ENCODE peak calls at places on chromosome 20, in ten cellular contexts. One of them, this sample, is unnamed.

GRCh38 chr20:35120012-35120701 is 27.0 kb downstream of the EDEM2 start:
- DNase-seq in activated T-cell treated with anti-CD3 and anti-CD28 coated beads, Interleukin-2, amount 50 U/mL, for 4 hours: no peak
- DNase-seq in NCI-H1092 treated with DMSO at 0.1 percent for 48 hours: no peak
- DNase-seq in NCI-H2171: no peak
- DNase-seq in AG08395: no peak
- DNase-seq in activated CD8-positive, alpha-beta T cell treated with anti-CD3 and anti-CD28 coated beads for 36 hours: peak
- DNase-seq in SW480: no peak
- DNase-seq in endothelial cell: no peak
- DNase-seq in stimulated activated CD8-positive, alpha-beta memory T cell treated with anti-CD3 and anti-CD28 coated beads, Interleukin-15, amount 100 ng/mL, for 1 hour: no peak
- DNase-seq in Caki2: no peak
- DNase-seq in this sample: no peak

GRCh38 chr20:16530201-16530681 is 43.0 kb downstream of the KIF16B start:
- DNase-seq in activated T-cell treated with anti-CD3 and anti-CD28 coated beads, Interleukin-2, amount 50 U/mL, for 4 hours: no peak
- DNase-seq in Caki2: peak
- DNase-seq in stimulated activated CD8-positive, alpha-beta memory T cell treated with anti-CD3 and anti-CD28 coated beads, Interleukin-15, amount 100 ng/mL, for 1 hour: no peak
- DNase-seq in activated CD8-positive, alpha-beta T cell treated with anti-CD3 and anti-CD28 coated beads for 36 hours: no peak
- DNase-seq in AG08395: no peak
- DNase-seq in SW480: peak
- DNase-seq in NCI-H2171: no peak
- DNase-seq in endothelial cell: no peak
- DNase-seq in NCI-H1092 treated with DMSO at 0.1 percent for 48 hours: no peak
- DNase-seq in this sample: no peak

GRCh38 chr20:63074631-63075030 is 67.9 kb upstream of the BHLHE23 start:
- DNase-seq in activated T-cell treated with anti-CD3 and anti-CD28 coated beads, Interleukin-2, amount 50 U/mL, for 4 hours: no peak
- DNase-seq in NCI-H1092 treated with DMSO at 0.1 percent for 48 hours: no peak
- DNase-seq in AG08395: no peak
- DNase-seq in SW480: no peak
- DNase-seq in NCI-H2171: no peak
- DNase-seq in activated CD8-positive, alpha-beta T cell treated with anti-CD3 and anti-CD28 coated beads for 36 hours: no peak
- DNase-seq in stimulated activated CD8-positive, alpha-beta memory T cell treated with anti-CD3 and anti-CD28 coated beads, Interleukin-15, amount 100 ng/mL, for 1 hour: no peak
- DNase-seq in endothelial cell: no peak
- DNase-seq in Caki2: no peak
- DNase-seq in this sample: no peak

GRCh38 chr20:63114006-63114692 is 101.8 kb downstream of the YTHDF1 start:
- DNase-seq in SW480: no peak
- DNase-seq in Caki2: no peak
- DNase-seq in activated CD8-positive, alpha-beta T cell treated with anti-CD3 and anti-CD28 coated beads for 36 hours: no peak
- DNase-seq in AG08395: no peak
- DNase-seq in NCI-H2171: peak
- DNase-seq in NCI-H1092 treated with DMSO at 0.1 percent for 48 hours: no peak
- DNase-seq in endothelial cell: no peak
- DNase-seq in activated T-cell treated with anti-CD3 and anti-CD28 coated beads, Interleukin-2, amount 50 U/mL, for 4 hours: no peak
- DNase-seq in stimulated activated CD8-positive, alpha-beta memory T cell treated with anti-CD3 and anti-CD28 coated beads, Interleukin-15, amount 100 ng/mL, for 1 hour: no peak
- DNase-seq in this sample: no peak

GRCh38 chr20:1971893-1972586 is 21.8 kb downstream of the PDYN start:
- DNase-seq in Caki2: no peak
- DNase-seq in activated CD8-positive, alpha-beta T cell treated with anti-CD3 and anti-CD28 coated beads for 36 hours: no peak
- DNase-seq in stimulated activated CD8-positive, alpha-beta memory T cell treated with anti-CD3 and anti-CD28 coated beads, Interleukin-15, amount 100 ng/mL, for 1 hour: no peak
- DNase-seq in NCI-H1092 treated with DMSO at 0.1 percent for 48 hours: no peak
- DNase-seq in endothelial cell: no peak
- DNase-seq in NCI-H2171: no peak
- DNase-seq in SW480: no peak
- DNase-seq in AG08395: no peak
- DNase-seq in activated T-cell treated with anti-CD3 and anti-CD28 coated beads, Interleukin-2, amount 50 U/mL, for 4 hours: no peak
- DNase-seq in this sample: no peak

GRCh38 chr20:41149679-41150131 is 12.4 kb downstream of the PLCG1 start:
- DNase-seq in NCI-H1092 treated with DMSO at 0.1 percent for 48 hours: no peak
- DNase-seq in activated T-cell treated with anti-CD3 and anti-CD28 coated beads, Interleukin-2, amount 50 U/mL, for 4 hours: no peak
- DNase-seq in Caki2: peak
- DNase-seq in SW480: peak
- DNase-seq in endothelial cell: no peak
- DNase-seq in stimulated activated CD8-positive, alpha-beta memory T cell treated with anti-CD3 and anti-CD28 coated beads, Interleukin-15, amount 100 ng/mL, for 1 hour: no peak
- DNase-seq in NCI-H2171: no peak
- DNase-seq in AG08395: peak
- DNase-seq in activated CD8-positive, alpha-beta T cell treated with anti-CD3 and anti-CD28 coated beads for 36 hours: no peak
- DNase-seq in this sample: peak

GRCh38 chr20:49283703-49284625 is 6.1 kb upstream of the ZNFX1 start:
- DNase-seq in endothelial cell: no peak
- DNase-seq in SW480: no peak
- DNase-seq in stimulated activated CD8-positive, alpha-beta memory T cell treated with anti-CD3 and anti-CD28 coated beads, Interleukin-15, amount 100 ng/mL, for 1 hour: no peak
- DNase-seq in activated T-cell treated with anti-CD3 and anti-CD28 coated beads, Interleukin-2, amount 50 U/mL, for 4 hours: no peak
- DNase-seq in activated CD8-positive, alpha-beta T cell treated with anti-CD3 and anti-CD28 coated beads for 36 hours: no peak
- DNase-seq in AG08395: no peak
- DNase-seq in Caki2: peak
- DNase-seq in NCI-H2171: no peak
- DNase-seq in NCI-H1092 treated with DMSO at 0.1 percent for 48 hours: no peak
- DNase-seq in this sample: no peak

GRCh38 chr20:45588800-45589199 is 9.7 kb upstream of the WFDC8 start:
- DNase-seq in AG08395: no peak
- DNase-seq in NCI-H2171: no peak
- DNase-seq in NCI-H1092 treated with DMSO at 0.1 percent for 48 hours: no peak
- DNase-seq in endothelial cell: no peak
- DNase-seq in Caki2: no peak
- DNase-seq in SW480: no peak
- DNase-seq in stimulated activated CD8-positive, alpha-beta memory T cell treated with anti-CD3 and anti-CD28 coated beads, Interleukin-15, amount 100 ng/mL, for 1 hour: no peak
- DNase-seq in activated CD8-positive, alpha-beta T cell treated with anti-CD3 and anti-CD28 coated beads for 36 hours: no peak
- DNase-seq in activated T-cell treated with anti-CD3 and anti-CD28 coated beads, Interleukin-2, amount 50 U/mL, for 4 hours: no peak
- DNase-seq in this sample: no peak

GRCh38 chr20:18916886-18917785 is 103.6 kb downstream of the SCP2D1 start:
- DNase-seq in SW480: no peak
- DNase-seq in Caki2: no peak
- DNase-seq in activated CD8-positive, alpha-beta T cell treated with anti-CD3 and anti-CD28 coated beads for 36 hours: no peak
- DNase-seq in activated T-cell treated with anti-CD3 and anti-CD28 coated beads, Interleukin-2, amount 50 U/mL, for 4 hours: no peak
- DNase-seq in endothelial cell: no peak
- DNase-seq in NCI-H2171: no peak
- DNase-seq in AG08395: no peak
- DNase-seq in NCI-H1092 treated with DMSO at 0.1 percent for 48 hours: no peak
- DNase-seq in stimulated activated CD8-positive, alpha-beta memory T cell treated with anti-CD3 and anti-CD28 coated beads, Interleukin-15, amount 100 ng/mL, for 1 hour: no peak
- DNase-seq in this sample: no peak